ENCODE peak calls at places on chromosomes 12 and 14, in seven cellular contexts. G, M, N, X, Y, L and B are unnamed samples.
A peak's percentile ranks its signal among the peaks of the same experiment; 100 is the strongest.

GRCh38 chr14:93533864-93534263 is 103.1 kb downstream of the UNC79 start:
- DNase-seq in M (no peak), X (no peak), Y (no peak), L (no peak), G (no peak), N (no peak), B (no peak)

GRCh38 chr14:83162351-83162929 is 1628.8 kb upstream of the SEL1L start:
- DNase-seq in G (no peak), X (no peak), Y (no peak), N (no peak), M (no peak), L (no peak), B (no peak)

GRCh38 chr12:132872975-132873421 is 14.4 kb downstream of the CHFR start:
- DNase-seq in L (no peak), Y (no peak), X (peak; percentile 24), G (no peak), M (no peak), N (peak; percentile 15), B (no peak)

GRCh38 chr12:132711169-132711843 is 664 bp downstream of the PGAM5 start:
- DNase-seq in L (no peak), G (no peak), Y (no peak), X (no peak), N (peak; percentile 15), M (no peak), B (no peak)

GRCh38 chr12:452667-453210 is 7.0 kb upstream of the B4GALNT3 start:
- DNase-seq in Y (no peak), L (peak; percentile 48), N (peak; percentile 77), M (no peak), X (no peak), G (no peak), B (no peak)

GRCh38 chr14:78253986-78254385 is 83.8 kb downstream of the NRXN3 start:
- DNase-seq in M (no peak), L (no peak), Y (no peak), G (peak; percentile 97), N (no peak), X (no peak), B (no peak)

GRCh38 chr12:15131462-15131861 is 89.8 kb downstream of the RERG start:
- DNase-seq in Y (no peak), G (peak; percentile 79), M (no peak), L (no peak), X (no peak), N (no peak), B (no peak)

GRCh38 chr12:52200086-52200782 is 8.4 kb upstream of the KRT80 start:
- DNase-seq in L (no peak), M (no peak), N (no peak), G (no peak), Y (no peak), X (no peak), B (no peak)

GRCh38 chr12:105347486-105347885 is 17.0 kb downstream of the C12orf75 start:
- DNase-seq in G (no peak), Y (no peak), X (no peak), M (no peak), N (no peak), L (no peak), B (no peak)